ENCODE peak calls at places on chromosome 22, in six cellular contexts. D is H1, M is GM12878, L is K562, Y is GM12892, V is HepG2. Q is an unnamed sample.

GRCh38 chr22:32880906-32881596 is 79.5 kb downstream of the TIMP3 start:
- DNase-seq in M (no peak), Y (no peak), D (no peak), V (no peak), L (peak; percentile 93), Q (no peak)

GRCh38 chr22:39360242-39360641 is 10.5 kb downstream of the SYNGR1 start:
- DNase-seq in V (no peak), M (no peak), D (no peak), L (no peak), Y (no peak), Q (peak; percentile 2)

GRCh38 chr22:20549232-20549841 is 41.9 kb downstream of the MED15 start:
- DNase-seq in M (no peak), D (no peak), V (no peak), L (peak; percentile 49), Y (no peak), Q (no peak)

GRCh38 chr22:23213031-23213555 is 32.8 kb downstream of the BCR start:
- DNase-seq in L (no peak), M (no peak), V (no peak), Y (no peak), D (no peak), Q (no peak)

GRCh38 chr22:23075525-23076216 is 5.4 kb downstream of the GNAZ start:
- DNase-seq in M (no peak), Y (no peak), L (no peak), D (no peak), V (peak; percentile 99), Q (no peak)

GRCh38 chr22:27348634-27349033 is 452.9 kb downstream of the MN1 start:
- DNase-seq in M (no peak), L (no peak), Y (no peak), V (no peak), D (no peak), Q (no peak)

GRCh38 chr22:36026741-36027140 is 1.9 kb downstream of the RBFOX2 start:
- DNase-seq in Y (no peak), V (no peak), D (no peak), L (no peak), M (no peak), Q (no peak)

GRCh38 chr22:41524283-41524682 is 20.0 kb downstream of the POLR3H start:
- DNase-seq in L (no peak), D (no peak), V (no peak), M (no peak), Y (no peak), Q (no peak)

GRCh38 chr22:23548501-23549197 is 31.4 kb downstream of the IGLL1 start:
- DNase-seq in D (no peak), L (no peak), Y (no peak), V (no peak), M (no peak), Q (no peak)

GRCh38 chr22:39243443-39244072 is 1.2 kb downstream of the PDGFB start:
- DNase-seq in D (no peak), V (peak; percentile 75), L (no peak), M (no peak), Y (no peak), Q (no peak)

GRCh38 chr22:19976671-19977070 is 35.1 kb upstream of the TXNRD2 start:
- DNase-seq in V (no peak), L (no peak), Y (no peak), D (no peak), M (no peak), Q (no peak)

GRCh38 chr22:40597541-40598453 is 38.7 kb downstream of the MRTFA start:
- DNase-seq in M (no peak), Y (no peak), V (no peak), D (no peak), L (no peak), Q (no peak)

GRCh38 chr22:17581056-17581455 is 17.8 kb downstream of the SLC25A18 start:
- DNase-seq in D (no peak), M (no peak), V (no peak), Y (no peak), L (no peak), Q (no peak)

GRCh38 chr22:38788016-38788415 is 5.9 kb downstream of the DNAL4 start:
- DNase-seq in Y (no peak), V (no peak), L (no peak), M (no peak), D (no peak), Q (no peak)

GRCh38 chr22:28892175-28892731 is 8.9 kb downstream of the ZNRF3 start:
- DNase-seq in V (peak; percentile 87), M (no peak), D (no peak), Y (no peak), L (no peak), Q (no peak)

GRCh38 chr22:22930571-22931556 is 43.2 kb downstream of the IGLL5 start:
- DNase-seq in L (no peak), Y (no peak), D (no peak), V (no peak), M (no peak), Q (no peak)

GRCh38 chr22:35785181-35785923 is 67.7 kb downstream of the APOL5 start:
- DNase-seq in V (no peak), M (no peak), L (no peak), Y (no peak), D (no peak), Q (no peak)

GRCh38 chr22:43263645-43264514 is 76.9 kb upstream of the TTLL12 start:
- DNase-seq in M (peak; percentile 85), V (peak; percentile 64), D (no peak), L (peak; percentile 89), Y (peak; percentile 74), Q (peak; percentile 77)

GRCh38 chr22:41564563-41564962 is 3.8 kb downstream of the CSDC2 start:
- DNase-seq in M (no peak), L (no peak), D (no peak), V (no peak), Y (no peak), Q (no peak)

GRCh38 chr22:18970180-18970947 is 34.3 kb upstream of the PRODH start:
- DNase-seq in M (no peak), L (peak; percentile 38), D (no peak), Y (no peak), V (no peak), Q (no peak)

GRCh38 chr22:42562282-42562681 is 8.5 kb downstream of the SERHL2 start:
- DNase-seq in D (no peak), V (peak; percentile 41), Y (no peak), L (no peak), M (no peak), Q (peak; percentile 59)

GRCh38 chr22:20578192-20578591 is 70.8 kb downstream of the MED15 start:
- DNase-seq in V (no peak), M (no peak), L (no peak), D (no peak), Y (no peak), Q (no peak)

GRCh38 chr22:19849800-19850481 is 4.7 kb downstream of the GNB1L start:
- DNase-seq in D (no peak), Y (no peak), L (no peak), V (no peak), M (no peak), Q (no peak)

GRCh38 chr22:27307545-27308279 is 493.8 kb downstream of the MN1 start:
- DNase-seq in V (no peak), L (no peak), D (no peak), M (no peak), Y (no peak), Q (no peak)

GRCh38 chr22:21735198-21736083 is at the start of gene YPEL1:
- DNase-seq in Y (peak; percentile 90), V (peak; percentile 76), D (peak; percentile 86), L (peak; percentile 100), M (peak; percentile 45), Q (peak; percentile 98)
- TF ChIP-seq POLR2A in Y (peak; percentile 36), V (peak; percentile 58), D (peak; percentile 54), L (no peak), M (peak; percentile 86), Q (no peak)

GRCh38 chr22:48004936-48005335 is 1242.5 kb downstream of the TBC1D22A start:
- DNase-seq in V (no peak), Y (no peak), D (no peak), L (no peak), M (no peak), Q (no peak)
- TF ChIP-seq POLR2AphosphoS5 in V (no peak), Y (no peak), D (no peak), L (no peak), M (no peak), Q (no peak)

GRCh38 chr22:37172266-37173245 is 15.5 kb downstream of the C1QTNF6 start:
- DNase-seq in D (no peak), Y (no peak), V (no peak), M (no peak), L (no peak), Q (no peak)
- TF ChIP-seq TAF1 in D (no peak), Y (no peak), V (no peak), M (no peak), L (no peak), Q (no peak)

GRCh38 chr22:25564320-25564978 is at the start of gene GRK3:
- DNase-seq in L (peak; percentile 78), V (no peak), D (peak; percentile 29), Y (peak; percentile 58), M (no peak), Q (peak; percentile 53)
- TF ChIP-seq POLR2A in L (peak; percentile 58), V (peak; percentile 71), D (peak; percentile 44), Y (peak; percentile 72), M (peak; percentile 79), Q (peak; percentile 48)

GRCh38 chr22:37748659-37749058 is 51.8 kb downstream of the TRIOBP start:
- DNase-seq in M (no peak), Y (no peak), D (no peak), L (no peak), V (no peak), Q (no peak)

GRCh38 chr22:37747715-37748100 is 50.9 kb downstream of the TRIOBP start:
- DNase-seq in Y (no peak), M (no peak), D (no peak), V (no peak), L (no peak), Q (no peak)

GRCh38 chr22:37745548-37746365 is 48.9 kb downstream of the TRIOBP start:
- DNase-seq in V (peak; percentile 80), L (peak; percentile 86), D (no peak), M (peak; percentile 37), Y (peak; percentile 94), Q (peak; percentile 97)

GRCh38 chr22:37746366-37747089 is 49.7 kb downstream of the TRIOBP start:
- DNase-seq in M (no peak), V (no peak), D (no peak), Y (peak; percentile 53), L (no peak), Q (peak; percentile 50)

DNA sequence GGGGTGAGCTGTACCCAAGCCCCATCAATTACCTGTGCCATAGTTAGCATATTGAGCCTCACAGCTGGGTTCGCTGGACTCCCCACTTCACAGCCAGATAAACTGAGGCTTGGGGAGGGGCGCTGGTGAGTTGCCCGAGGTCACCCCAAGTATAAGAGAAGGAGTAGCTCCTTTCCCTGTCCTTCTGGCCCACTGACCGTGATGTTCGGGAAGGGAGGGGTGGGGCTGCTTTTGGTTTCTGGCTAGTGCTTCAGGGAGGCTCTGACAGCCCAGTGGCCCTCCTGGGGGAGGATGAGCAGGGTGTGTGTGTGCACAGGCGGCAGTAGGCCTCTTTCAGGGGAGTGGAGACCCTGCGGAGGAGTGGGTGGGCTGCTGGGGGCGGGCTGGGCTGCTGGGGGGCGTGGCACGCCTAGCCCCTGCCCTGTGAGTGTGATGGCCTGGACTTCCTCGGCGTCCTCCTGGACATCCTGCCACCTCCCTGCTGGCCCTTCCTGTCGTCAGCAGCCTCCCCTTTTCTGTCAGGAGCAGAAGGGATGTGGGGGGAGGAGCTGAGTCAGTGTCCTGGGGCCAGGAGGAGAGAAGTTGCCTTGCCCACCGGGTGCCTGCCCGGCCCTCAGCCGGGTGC is 50.4 kb downstream of the TRIOBP start:
- DNase-seq in V (no peak), Y (no peak), M (no peak), L (peak; percentile 40), D (no peak), Q (no peak)
- TF ChIP-seq POLR2AphosphoS5 in V (no peak), Y (no peak), M (no peak), L (no peak), D (no peak), Q (no peak)

GRCh38 chr22:30159561-30160353 is 79.5 kb downstream of the HORMAD2 start:
- DNase-seq in V (peak; percentile 12), M (no peak), D (no peak), Y (no peak), L (no peak), Q (no peak)
- TF ChIP-seq TAF1 in V (no peak), M (no peak), D (no peak), Y (no peak), L (no peak), Q (no peak)

Q was measured in GM12891.